ENCODE peak calls at places on chromosomes 2 and 18, in ten cellular contexts. S, L, T, V, M, B, G, X, H and K are unnamed samples.

GRCh38 chr2:20573611-20574422 is 77.1 kb downstream of the HS1BP3 start:
- DNase-seq in M (no peak), L (peak), S (no peak), B (no peak), G (no peak), H (peak), X (peak), T (no peak), V (no peak), K (no peak)

GRCh38 chr2:128347701-128348504 is 29.2 kb upstream of the HS6ST1 start:
- DNase-seq in B (peak), L (peak), T (no peak), X (peak), M (peak), H (peak), S (no peak), G (no peak), V (peak), K (peak)

GRCh38 chr2:111975053-111975552 is 76.7 kb downstream of the MERTK start:
- DNase-seq in M (no peak), G (peak), X (peak), T (no peak), H (peak), V (peak), S (peak), B (no peak), L (no peak), K (peak)

GRCh38 chr2:215156453-215156852 is 18.0 kb upstream of the ABCA12 start:
- DNase-seq in M (no peak), X (no peak), L (no peak), H (no peak), S (no peak), B (no peak), T (no peak), V (no peak), G (no peak), K (no peak)

GRCh38 chr2:111667542-111668273 is 216.3 kb downstream of the ANAPC1 start:
- DNase-seq in B (no peak), H (peak), V (peak), X (peak), S (no peak), L (no peak), G (no peak), M (peak), T (no peak), K (peak)

GRCh38 chr2:55112229-55113016 is 62.2 kb upstream of the RTN4 start:
- DNase-seq in M (peak), G (no peak), X (peak), T (no peak), L (peak), V (no peak), S (no peak), B (peak), H (peak), K (peak)

GRCh38 chr2:111036042-111036441 is 84.7 kb upstream of the BCL2L11 start:
- DNase-seq in B (no peak), G (no peak), S (no peak), M (peak), L (no peak), X (no peak), T (no peak), H (no peak), V (no peak), K (peak)

GRCh38 chr2:119282966-119283511 is 59.4 kb downstream of the STEAP3 start:
- DNase-seq in T (no peak), V (no peak), M (no peak), L (no peak), S (no peak), X (no peak), G (no peak), H (no peak), B (peak), K (peak)

GRCh38 chr18:22114526-22115321 is 54.7 kb upstream of the GATA6 start:
- DNase-seq in L (no peak), H (no peak), T (no peak), V (no peak), B (no peak), X (no peak), M (no peak), S (no peak), G (no peak), K (no peak)

GRCh38 chr2:178320011-178320410 is 125.7 kb downstream of the OSBPL6 start:
- DNase-seq in H (no peak), G (no peak), B (no peak), V (no peak), T (no peak), L (no peak), S (no peak), X (no peak), M (no peak), K (no peak)

GRCh38 chr2:160109939-160110673 is 47.7 kb upstream of the PLA2R1 start:
- DNase-seq in M (no peak), V (peak), S (peak), H (peak), G (peak), T (peak), L (peak), B (peak), X (peak), K (peak)

GRCh38 chr18:49959176-49959575 is 145.8 kb upstream of the ACAA2 start:
- DNase-seq in M (no peak), H (no peak), G (no peak), B (no peak), L (no peak), X (no peak), S (no peak), V (no peak), T (no peak), K (no peak)

GRCh38 chr2:70767094-70767698 is 804 bp downstream of the ADD2 start:
- DNase-seq in V (no peak), H (no peak), T (no peak), L (no peak), M (no peak), X (no peak), G (no peak), S (peak), B (no peak), K (no peak)

DNA sequence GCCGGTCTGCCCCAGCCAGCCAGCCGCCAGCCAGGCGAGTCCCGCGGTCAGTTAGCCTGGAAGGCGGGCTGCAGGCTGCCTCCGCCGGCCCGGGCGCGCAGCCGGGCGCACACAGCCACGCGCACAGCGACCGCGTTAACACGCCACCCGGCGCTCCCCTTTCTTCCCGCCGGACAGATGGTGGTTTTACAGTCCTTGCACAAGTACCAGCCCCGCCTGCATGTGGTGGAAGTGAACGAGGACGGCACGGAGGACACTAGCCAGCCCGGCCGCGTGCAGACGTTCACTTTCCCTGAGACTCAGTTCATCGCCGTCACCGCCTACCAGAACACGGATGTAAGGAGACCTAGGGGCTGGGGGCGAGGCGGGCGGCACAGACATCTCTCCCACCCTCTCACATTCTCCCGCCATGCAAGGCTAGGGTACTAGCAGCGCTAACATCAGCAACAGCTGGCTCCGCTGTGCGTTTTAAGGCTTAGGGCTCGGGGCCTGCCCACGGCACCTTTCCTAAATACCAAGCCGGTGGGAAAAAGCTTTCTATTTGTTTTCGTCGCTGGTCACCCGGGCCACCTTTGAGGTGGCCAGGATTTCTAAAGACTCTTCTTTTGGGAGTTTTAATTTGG is 2.7 kb downstream of the TBR1 start:
- DNase-seq in H (peak), T (no peak), B (no peak), S (no peak), L (no peak), M (no peak), V (no peak), X (no peak), G (no peak), K (no peak)
- H3K4me3 ChIP-seq in H (peak), T (no peak), B (peak), S (no peak), L (no peak), M (peak), V (peak), X (no peak), G (peak), K (no peak)

DNA sequence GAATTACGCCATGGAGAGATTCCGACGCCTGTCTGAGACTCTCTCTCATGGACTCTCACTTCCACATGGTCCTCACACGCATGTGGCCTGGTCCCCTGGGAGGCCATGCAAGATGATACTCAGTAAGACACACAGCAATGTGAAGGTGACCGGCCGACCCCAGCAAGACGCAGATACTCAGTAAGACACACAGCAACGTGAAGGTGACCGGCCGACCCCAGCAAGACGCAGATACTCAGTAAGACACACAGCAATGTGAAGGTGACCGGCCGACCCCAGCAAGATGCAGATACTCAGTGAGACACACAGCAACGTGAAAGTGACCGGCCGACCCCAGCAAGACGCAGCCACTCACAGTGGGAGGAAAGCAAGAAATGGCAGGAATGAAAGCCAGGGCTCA is 400.8 kb upstream of the MYT1L start:
- DNase-seq in M (no peak), X (no peak), S (no peak), H (no peak), V (no peak), G (no peak), T (no peak), B (no peak), L (no peak), K (no peak)
- H3K4me3 ChIP-seq in M (no peak), X (no peak), S (no peak), H (no peak), V (no peak), G (no peak), T (no peak), B (no peak), L (no peak), K (no peak)

GRCh38 chr2:138453815-138454214 is 47.8 kb upstream of the SPOPL start:
- DNase-seq in G (no peak), L (no peak), X (no peak), T (no peak), M (no peak), V (no peak), H (no peak), S (no peak), B (no peak), K (no peak)

GRCh38 chr2:138445227-138445626 is 56.3 kb upstream of the SPOPL start:
- DNase-seq in V (no peak), X (no peak), T (no peak), M (no peak), H (no peak), L (no peak), S (no peak), G (no peak), B (no peak), K (no peak)

GRCh38 chr2:138446043-138446442 is 55.5 kb upstream of the SPOPL start:
- DNase-seq in S (no peak), G (no peak), X (no peak), B (no peak), V (no peak), L (no peak), T (no peak), H (no peak), M (no peak), K (no peak)

GRCh38 chr2:138452324-138452723 is 49.2 kb upstream of the SPOPL start:
- DNase-seq in B (no peak), V (no peak), H (no peak), S (no peak), X (no peak), L (no peak), T (no peak), M (no peak), G (no peak), K (no peak)

GRCh38 chr2:138447889-138448570 is 53.5 kb upstream of the SPOPL start:
- DNase-seq in S (no peak), V (no peak), B (no peak), G (no peak), L (no peak), M (no peak), X (no peak), T (no peak), H (no peak), K (no peak)
- H3K4me3 ChIP-seq in S (no peak), V (no peak), B (no peak), G (no peak), L (no peak), M (no peak), X (no peak), T (no peak), H (no peak), K (no peak)

DNA sequence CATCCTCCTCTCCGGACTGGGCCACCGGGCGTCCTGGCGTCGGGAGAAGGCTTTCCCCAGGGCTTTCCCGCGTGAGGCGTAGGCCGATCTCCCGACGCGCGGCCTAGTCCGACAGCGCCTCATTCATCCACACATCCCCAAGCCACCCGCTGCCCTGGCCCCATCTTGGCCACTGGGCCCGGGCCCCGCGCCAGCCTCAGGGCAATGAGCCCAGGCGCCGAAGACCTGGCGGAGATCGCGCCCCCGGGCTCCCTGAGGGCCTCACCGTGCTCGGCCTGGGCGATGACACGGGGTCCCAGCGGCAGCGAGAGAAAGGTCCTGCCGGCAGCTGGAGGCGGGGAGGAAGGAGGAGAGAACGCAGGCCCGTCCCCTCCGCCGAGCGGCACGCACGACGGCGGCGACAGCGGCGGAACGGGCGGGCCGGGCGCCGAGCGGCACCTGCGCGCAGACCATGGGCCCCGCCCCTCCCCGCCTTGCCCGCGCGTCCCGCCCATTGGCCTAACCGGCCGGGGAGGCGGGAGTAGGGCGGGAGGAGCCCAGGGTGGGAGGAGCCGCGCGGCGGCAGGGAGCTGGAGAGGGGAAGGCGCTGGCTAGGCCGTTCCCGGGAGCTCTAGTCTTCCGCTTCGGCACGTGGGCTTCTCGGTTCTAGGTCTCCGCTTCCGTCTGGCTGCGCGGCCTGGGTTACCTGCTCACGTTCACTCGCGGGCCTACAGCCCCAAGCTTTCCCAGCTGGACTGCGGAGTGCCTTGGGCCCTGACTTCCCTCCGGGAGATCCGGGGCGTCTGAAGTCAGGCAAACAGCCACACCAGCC is at the start of gene OLA1:
- DNase-seq in M (peak), T (peak), H (peak), L (peak), B (peak), X (peak), V (peak), S (peak), G (no peak), K (peak)
- H3K4me3 ChIP-seq in M (peak), T (peak), H (peak), L (peak), B (peak), X (peak), V (peak), S (peak), G (peak), K (peak)

GRCh38 chr2:46471-47345 is at the start of gene FAM110C:
- DNase-seq in X (peak), B (peak), H (no peak), L (peak), V (no peak), S (peak), M (peak), T (peak), G (no peak), K (peak)
- H3K4me3 ChIP-seq in X (no peak), B (peak), H (no peak), L (peak), V (no peak), S (peak), M (peak), T (peak), G (no peak), K (peak)

DNA sequence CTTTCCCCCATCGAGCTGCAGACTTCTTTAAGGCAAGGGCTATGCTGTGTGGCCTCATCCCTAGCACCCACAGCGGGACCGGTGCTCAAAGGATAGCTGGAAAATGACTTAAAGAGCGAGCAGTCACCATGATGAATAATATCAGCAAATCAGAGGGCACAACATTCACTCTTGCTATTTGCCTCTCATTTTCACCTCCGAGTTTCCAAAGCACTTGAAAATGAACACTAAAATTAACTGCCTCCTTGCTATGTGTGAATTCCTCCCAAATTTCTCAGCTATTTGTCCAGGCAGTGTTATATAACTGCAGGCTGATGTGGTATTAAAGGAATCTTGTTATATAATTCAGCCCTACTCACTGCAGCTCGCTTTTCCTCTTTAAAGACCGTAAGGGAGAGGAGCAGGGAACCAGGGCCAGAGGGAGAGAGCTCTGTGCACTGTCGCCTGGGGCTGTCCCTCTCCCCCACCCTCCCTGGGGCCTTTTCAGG is 1.5 kb downstream of the CYS1 start:
- DNase-seq in B (no peak), M (no peak), S (no peak), H (peak), L (no peak), T (no peak), X (peak), V (peak), G (no peak), K (no peak)
- H3K4me3 ChIP-seq in B (peak), M (peak), S (peak), H (peak), L (peak), T (no peak), X (peak), V (peak), G (peak), K (peak)

GRCh38 chr2:1795842-1796580 is 51.7 kb upstream of the PXDN start:
- DNase-seq in M (no peak), H (peak), X (no peak), G (no peak), V (peak), T (peak), B (no peak), S (no peak), L (no peak), K (no peak)

GRCh38 chr2:1795261-1795828 is 51.0 kb upstream of the PXDN start:
- DNase-seq in B (no peak), X (no peak), H (no peak), M (peak), T (peak), S (no peak), V (no peak), G (no peak), L (no peak), K (no peak)

GRCh38 chr2:1793868-1794445 is 49.6 kb upstream of the PXDN start:
- DNase-seq in M (peak), T (peak), B (peak), H (no peak), G (no peak), V (no peak), L (peak), X (peak), S (no peak), K (peak)

GRCh38 chr2:1793001-1793867 is 48.9 kb upstream of the PXDN start:
- DNase-seq in H (no peak), M (peak), L (no peak), B (no peak), T (peak), S (no peak), X (no peak), V (no peak), G (no peak), K (no peak)

DNA sequence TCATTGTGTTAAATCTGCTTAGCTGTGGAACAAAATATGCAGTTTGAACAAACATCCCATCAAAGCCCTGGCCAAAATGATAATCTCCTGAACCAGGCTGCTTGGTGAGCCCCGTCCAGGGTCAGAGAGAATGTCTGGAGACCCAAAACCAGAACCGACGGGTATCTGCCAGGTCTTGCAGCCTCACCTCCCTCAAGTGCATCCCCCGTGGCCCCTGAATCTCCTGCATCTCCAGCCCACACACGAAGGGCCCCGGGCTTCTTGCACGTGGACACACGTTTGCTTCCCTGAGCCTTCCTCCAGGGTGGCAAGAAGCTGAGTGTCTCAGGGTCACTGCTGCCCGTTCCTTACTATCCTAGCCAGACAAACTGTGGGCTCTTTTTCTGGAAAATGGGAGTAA is 50.5 kb upstream of the PXDN start:
- DNase-seq in S (no peak), H (no peak), B (no peak), T (peak), V (no peak), G (no peak), L (no peak), M (peak), X (no peak), K (no peak)
- H3K4me3 ChIP-seq in S (no peak), H (no peak), B (no peak), T (no peak), V (no peak), G (no peak), L (no peak), M (no peak), X (no peak), K (no peak)

GRCh38 chr2:73980566-73980965 is 4.1 kb upstream of the TET3 start:
- DNase-seq in L (no peak), X (no peak), G (no peak), T (no peak), B (no peak), V (no peak), M (no peak), H (no peak), S (no peak), K (no peak)

GRCh38 chr2:73983322-73984202 is 1.1 kb upstream of the TET3 start:
- DNase-seq in S (peak), G (no peak), V (no peak), T (no peak), M (no peak), B (no peak), X (no peak), H (no peak), L (peak), K (peak)

GRCh38 chr2:73981081-73981968 is 3.4 kb upstream of the TET3 start:
- DNase-seq in L (peak), M (no peak), T (no peak), H (no peak), X (no peak), S (peak), V (no peak), B (no peak), G (no peak), K (peak)

GRCh38 chr2:73984203-73984921 is at the start of gene TET3:
- DNase-seq in B (no peak), L (peak), V (no peak), M (no peak), G (no peak), S (no peak), T (no peak), H (no peak), X (no peak), K (peak)

GRCh38 chr2:73982140-73982617 is 2.5 kb upstream of the TET3 start:
- DNase-seq in G (no peak), H (peak), M (no peak), B (no peak), T (no peak), X (peak), S (no peak), L (no peak), V (no peak), K (peak)
- H3K4me3 ChIP-seq in G (no peak), H (no peak), M (peak), B (peak), T (no peak), X (no peak), S (no peak), L (no peak), V (no peak), K (no peak)